ENCODE peak calls at places on chromosomes 12 and 14, in seven cellular contexts. N is adrenal gland; H is HFFc6; P is CD8-positive, alpha-beta T cell; X is A549; V is nephron progenitor cell; W is IMR-90. C is an unnamed sample.

GRCh38 chr12:108609535-108610335 is 11.9 kb upstream of the TMEM119 start:
- DNase-seq in H (peak; percentile 57), N (peak; percentile 67), V (no peak), P (no peak), W (peak; percentile 85), X (no peak), C (no peak)

GRCh38 chr14:51844482-51844881 is 15.9 kb upstream of the GNG2 start:
- DNase-seq in H (no peak), V (no peak), N (no peak), X (no peak), P (no peak), W (no peak), C (no peak)

GRCh38 chr12:56129210-56129691 is 1.2 kb downstream of the ESYT1 start:
- DNase-seq in H (no peak), P (peak; percentile 81), N (peak; percentile 79), X (peak; percentile 46), W (peak; percentile 36), V (peak; percentile 79), C (peak; percentile 62)

GRCh38 chr14:40371011-40371410 is 938.8 kb upstream of the FBXO33 start:
- DNase-seq in H (no peak), N (no peak), W (no peak), P (no peak), V (no peak), X (no peak), C (no peak)

GRCh38 chr12:13547283-13547682 is 350.8 kb downstream of the EMP1 start:
- DNase-seq in X (no peak), V (no peak), W (no peak), N (no peak), P (no peak), H (no peak), C (no peak)

GRCh38 chr12:130288201-130288600 is 49.5 kb upstream of the PIWIL1 start:
- DNase-seq in V (no peak), X (no peak), H (no peak), N (no peak), W (no peak), P (no peak), C (no peak)

GRCh38 chr12:123938679-123939480 is 33.8 kb downstream of the CCDC92 start:
- DNase-seq in H (no peak), P (no peak), W (no peak), N (no peak), X (peak; percentile 18), V (peak; percentile 35), C (peak; percentile 29)

GRCh38 chr14:33692762-33693161 is 258.1 kb downstream of the EGLN3 start:
- DNase-seq in N (no peak), P (no peak), H (peak; percentile 89), X (no peak), W (peak; percentile 24), V (no peak), C (no peak)

GRCh38 chr14:68520637-68521556 is 272.0 kb downstream of the ZFP36L1 start:
- DNase-seq in X (peak; percentile 25), N (no peak), V (no peak), H (no peak), W (no peak), P (no peak), C (no peak)

GRCh38 chr14:31420013-31420318 is 384 bp downstream of the HEATR5A start:
- DNase-seq in H (no peak), X (peak; percentile 53), W (no peak), N (peak; percentile 78), P (no peak), V (peak; percentile 80), C (peak; percentile 75)

GRCh38 chr12:117809509-117809908 is 159.3 kb downstream of the KSR2 start:
- DNase-seq in W (no peak), N (peak; percentile 54), P (no peak), H (no peak), V (no peak), X (no peak), C (no peak)

DNA sequence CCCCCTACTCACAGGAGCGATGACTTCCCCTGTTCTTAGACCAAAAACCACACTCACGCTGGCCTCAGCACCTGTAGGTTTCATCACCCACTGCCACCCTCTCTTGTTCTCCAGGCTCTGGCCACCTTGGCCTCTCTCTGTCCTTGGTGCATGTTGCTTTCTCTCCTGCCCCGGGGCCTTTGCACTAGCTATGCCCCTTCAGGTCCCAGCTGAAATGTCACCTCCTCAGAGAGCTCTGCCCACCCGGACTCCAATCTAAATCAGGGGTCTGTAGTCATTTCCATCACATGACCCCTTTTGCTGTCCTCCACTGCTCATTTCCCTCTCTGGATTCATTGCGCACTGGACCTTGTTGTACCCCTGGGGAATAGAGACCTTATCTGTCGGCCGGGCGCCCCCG is 8.2 kb upstream of the TRPV4 start:
- DNase-seq in P (no peak), W (no peak), V (no peak), X (no peak), N (no peak), H (no peak), C (no peak)
- TF ChIP-seq CTCF in P (no peak), W (no peak), V (no peak), X (no peak), N (no peak), H (no peak), C (no peak)

DNA sequence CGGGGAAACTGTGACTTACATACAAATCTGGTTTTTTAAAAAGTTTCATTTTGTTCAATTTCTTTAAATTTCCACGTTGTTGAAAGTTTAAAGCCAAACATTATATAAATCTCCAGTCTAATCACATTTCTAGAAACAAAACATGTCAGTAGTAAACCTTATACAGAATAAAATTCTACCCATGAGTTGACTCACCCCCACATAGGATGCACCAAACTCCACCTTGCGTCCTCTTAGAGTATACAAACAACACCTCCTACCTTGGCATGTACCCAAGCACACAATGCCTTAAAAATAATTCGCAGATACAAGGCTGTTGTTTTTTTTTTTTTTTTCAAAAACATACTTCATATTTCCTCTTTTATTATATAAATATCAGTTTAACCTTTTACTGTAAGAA is 3.4 kb downstream of the FBXL14 start:
- DNase-seq in X (peak; percentile 67), N (no peak), W (no peak), V (no peak), P (peak; percentile 64), H (peak; percentile 55), C (no peak)
- TF ChIP-seq CTCF in X (no peak), N (no peak), W (peak; percentile 6), V (no peak), P (peak; percentile 48), H (peak; percentile 35), C (no peak)

GRCh38 chr14:55434805-55435174 is 5.6 kb downstream of the TBPL2 start:
- DNase-seq in H (no peak), N (no peak), W (no peak), P (no peak), X (no peak), V (no peak), C (no peak)

GRCh38 chr14:55433880-55434804 is 6.3 kb downstream of the TBPL2 start:
- DNase-seq in X (no peak), W (no peak), V (no peak), H (no peak), N (no peak), P (no peak), C (no peak)

GRCh38 chr14:55438066-55438683 is 2.2 kb downstream of the TBPL2 start:
- DNase-seq in X (peak; percentile 59), H (peak; percentile 53), V (peak; percentile 19), W (peak; percentile 73), P (no peak), N (no peak), C (peak; percentile 17)

GRCh38 chr14:55440385-55440784 is at the start of gene TBPL2:
- DNase-seq in H (no peak), X (no peak), V (peak; percentile 18), N (no peak), W (no peak), P (no peak), C (no peak)

GRCh38 chr14:55436530-55436929 is 3.9 kb downstream of the TBPL2 start:
- DNase-seq in W (no peak), H (no peak), X (no peak), V (no peak), N (no peak), P (no peak), C (no peak)
- TF ChIP-seq CTCF in W (no peak), H (no peak), X (no peak), V (no peak), N (no peak), P (no peak), C (no peak)

GRCh38 chr12:24743891-24744793 is 204.8 kb downstream of the BCAT1 start:
- DNase-seq in V (no peak), H (no peak), N (no peak), X (no peak), W (no peak), P (no peak), C (no peak)

GRCh38 chr12:24746021-24746671 is 202.8 kb downstream of the BCAT1 start:
- DNase-seq in P (no peak), X (no peak), N (no peak), H (no peak), V (no peak), W (no peak), C (no peak)

GRCh38 chr12:24741216-24741615 is 207.7 kb downstream of the BCAT1 start:
- DNase-seq in V (no peak), W (no peak), N (no peak), X (no peak), H (no peak), P (no peak), C (no peak)

GRCh38 chr12:24739094-24739779 is 209.7 kb downstream of the BCAT1 start:
- DNase-seq in V (no peak), N (no peak), P (no peak), W (no peak), H (no peak), X (no peak), C (no peak)

GRCh38 chr12:24742378-24742777 is 206.5 kb downstream of the BCAT1 start:
- DNase-seq in V (peak; percentile 5), P (no peak), X (no peak), W (no peak), N (peak; percentile 53), H (no peak), C (no peak)
- TF ChIP-seq CTCF in V (no peak), P (no peak), X (no peak), W (no peak), N (no peak), H (no peak), C (no peak)

DNA sequence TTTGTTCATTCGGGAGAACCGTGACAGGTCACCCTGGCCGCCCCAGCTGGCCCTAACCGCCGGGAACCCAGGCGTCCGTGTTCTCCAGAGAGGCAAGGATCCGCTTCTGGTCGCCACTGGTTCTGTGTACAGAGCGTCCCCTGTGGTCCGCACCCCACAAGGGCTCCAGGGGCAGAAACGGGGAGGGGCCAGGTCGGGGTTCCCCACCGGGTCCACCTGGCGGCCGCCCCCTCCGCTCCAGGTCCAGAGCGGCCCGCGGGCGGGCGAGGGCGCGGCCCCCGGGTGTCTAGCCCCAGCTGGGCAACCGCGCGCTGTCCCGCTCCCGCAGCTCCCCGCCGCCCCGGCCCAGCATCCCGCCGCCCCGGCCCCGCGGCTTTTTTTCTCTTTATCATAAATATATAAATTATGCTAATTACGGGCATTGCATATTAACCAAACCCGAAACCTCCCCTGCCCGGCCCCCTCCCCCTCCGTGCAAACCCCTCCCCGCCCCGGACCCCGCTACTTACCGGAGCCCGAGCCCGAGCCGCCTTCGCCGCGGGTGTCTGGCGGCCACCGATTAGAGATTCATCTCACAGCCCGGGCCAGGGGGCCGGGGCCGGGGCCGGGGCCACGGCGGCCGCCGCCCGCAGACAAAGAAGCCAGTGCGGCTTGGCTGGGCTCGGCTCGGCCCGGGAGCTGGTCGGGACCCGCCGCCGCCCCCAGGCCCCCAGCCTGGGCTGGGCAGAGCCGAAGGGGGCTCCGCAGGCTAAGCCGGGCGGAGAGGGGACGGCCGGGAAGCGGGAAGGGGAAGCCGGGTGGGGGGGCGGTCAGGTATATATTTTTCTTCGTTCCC is 512 bp downstream of the POU6F1 start:
- DNase-seq in X (peak; percentile 79), V (peak; percentile 61), N (peak; percentile 73), W (no peak), H (no peak), P (peak; percentile 60), C (peak; percentile 45)
- TF ChIP-seq CTCF in X (peak; percentile 32), V (no peak), N (no peak), W (peak; percentile 18), H (peak; percentile 50), P (no peak), C (peak; percentile 4)